ENCODE peak calls at places on chromosome 2, in seven cellular contexts. H is aorta, B is brain microvascular endothelial cell, U is H7, P is Peyer's patch, I is endodermal cell, E is fibroblast of pulmonary artery. T is an unnamed sample.

GRCh38 chr2:64392514-64392913 is 61.4 kb upstream of the LGALSL start:
- DNase-seq in B (no peak), P (no peak), I (no peak), E (no peak), H (no peak), U (no peak), T (no peak)

GRCh38 chr2:33395660-33396249 is 80.7 kb upstream of the RASGRP3 start:
- DNase-seq in P (peak), I (peak), U (peak), B (peak), H (no peak), E (peak), T (peak)

GRCh38 chr2:168323456-168324058 is 76.2 kb upstream of the STK39 start:
- DNase-seq in I (no peak), H (no peak), P (no peak), B (peak), U (peak), E (no peak), T (no peak)

GRCh38 chr2:134108124-134108523 is 145.7 kb upstream of the MGAT5 start:
- DNase-seq in I (no peak), H (no peak), U (no peak), P (no peak), E (no peak), B (no peak), T (no peak)

GRCh38 chr2:240909216-240909974 is 3.3 kb downstream of the CROCC2 start:
- DNase-seq in I (no peak), E (no peak), P (no peak), B (no peak), U (no peak), H (no peak), T (no peak)

GRCh38 chr2:70115646-70116442 is 28.6 kb downstream of the PCBP1 start:
- DNase-seq in P (peak), B (no peak), H (peak), E (no peak), I (no peak), U (no peak), T (no peak)

GRCh38 chr2:162607915-162608314 is 230.7 kb downstream of the KCNH7 start:
- DNase-seq in E (no peak), U (no peak), H (no peak), I (no peak), P (no peak), B (no peak), T (no peak)

GRCh38 chr2:120933693-120934092 is 198.0 kb downstream of the GLI2 start:
- DNase-seq in E (no peak), I (no peak), H (no peak), P (no peak), U (no peak), B (no peak), T (no peak)

GRCh38 chr2:208488668-208489564 is 82.3 kb downstream of the PTH2R start:
- DNase-seq in E (no peak), P (no peak), H (no peak), I (no peak), B (no peak), U (no peak), T (no peak)

GRCh38 chr2:1730047-1730937 is 14.0 kb downstream of the PXDN start:
- DNase-seq in I (peak), U (peak), P (peak), E (peak), H (peak), B (no peak), T (peak)

GRCh38 chr2:241571821-241572620 is 13.5 kb downstream of the BOK start:
- DNase-seq in I (peak), E (no peak), U (peak), B (no peak), P (no peak), H (peak), T (no peak)

GRCh38 chr2:173858297-173858731 is 106.9 kb downstream of the SP3 start:
- DNase-seq in B (no peak), E (no peak), P (no peak), I (no peak), H (no peak), U (no peak), T (no peak)

GRCh38 chr2:159677654-159678053 is 34.7 kb upstream of the MARCHF7 start:
- DNase-seq in B (no peak), I (no peak), P (no peak), E (peak), U (no peak), H (no peak), T (no peak)

GRCh38 chr2:49914281-49914680 is 760.0 kb upstream of the FSHR start:
- DNase-seq in E (no peak), B (no peak), H (no peak), U (no peak), I (no peak), P (no peak), T (no peak)

GRCh38 chr2:119276864-119277263 is 53.2 kb downstream of the STEAP3 start:
- DNase-seq in I (peak), U (no peak), P (no peak), E (no peak), H (no peak), B (no peak), T (no peak)

GRCh38 chr2:113709022-113709421 is 47.4 kb downstream of the SLC35F5 start:
- DNase-seq in I (no peak), E (no peak), H (no peak), P (no peak), B (no peak), U (no peak), T (no peak)

GRCh38 chr2:124666976-124667375 is 641.9 kb downstream of the CNTNAP5 start:
- DNase-seq in P (no peak), I (no peak), U (no peak), B (no peak), H (no peak), E (no peak), T (no peak)

GRCh38 chr2:80687524-80687923 is 383.0 kb upstream of the LRRTM1 start:
- DNase-seq in E (no peak), U (no peak), P (no peak), H (no peak), B (no peak), I (no peak), T (no peak)

GRCh38 chr2:156697906-156698305 is 261.7 kb downstream of the GPD2 start:
- DNase-seq in B (no peak), P (no peak), I (no peak), H (no peak), U (no peak), E (no peak), T (no peak)

GRCh38 chr2:197152451-197153228 is 157.9 kb downstream of the ANKRD44 start:
- DNase-seq in P (peak), H (peak), I (peak), E (peak), B (peak), U (no peak), T (no peak)

GRCh38 chr2:25548587-25548986 is 124.8 kb downstream of the DTNB start:
- DNase-seq in B (no peak), P (no peak), U (no peak), H (no peak), E (no peak), I (no peak), T (no peak)

GRCh38 chr2:212995920-212996319 is 155.5 kb downstream of the IKZF2 start:
- DNase-seq in B (peak), E (peak), U (no peak), H (no peak), I (no peak), P (no peak), T (no peak)

GRCh38 chr2:239153806-239154591 is 246.8 kb downstream of the HDAC4 start:
- DNase-seq in B (no peak), E (no peak), P (peak), U (no peak), I (peak), H (peak), T (no peak)

GRCh38 chr2:85283641-85284040 is 44.1 kb downstream of the TGOLN2 start:
- DNase-seq in E (no peak), H (no peak), I (no peak), P (no peak), U (no peak), B (no peak), T (no peak)

GRCh38 chr2:85291425-85292023 is 36.3 kb downstream of the TGOLN2 start:
- DNase-seq in B (no peak), I (no peak), E (no peak), H (no peak), U (no peak), P (no peak), T (no peak)

GRCh38 chr2:85286913-85287312 is 40.9 kb downstream of the TGOLN2 start:
- DNase-seq in U (no peak), B (no peak), P (no peak), E (no peak), H (peak), I (no peak), T (no peak)

GRCh38 chr2:85287721-85288120 is 40.1 kb downstream of the TGOLN2 start:
- DNase-seq in H (no peak), I (no peak), B (no peak), U (no peak), P (no peak), E (no peak), T (no peak)

GRCh38 chr2:85288244-85288725 is 39.5 kb downstream of the TGOLN2 start:
- DNase-seq in E (peak), B (peak), U (peak), H (peak), P (peak), I (no peak), T (peak)
- H3K4me3 ChIP-seq in E (no peak), B (no peak), U (no peak), H (no peak), P (no peak), I (no peak), T (no peak)

GRCh38 chr2:130760754-130761751 is 5.7 kb downstream of the AMER3 start:
- DNase-seq in I (no peak), B (no peak), P (no peak), H (no peak), E (no peak), U (no peak), T (no peak)
- H3K4me3 ChIP-seq in I (no peak), B (no peak), P (no peak), H (no peak), E (no peak), U (no peak), T (no peak)

DNA sequence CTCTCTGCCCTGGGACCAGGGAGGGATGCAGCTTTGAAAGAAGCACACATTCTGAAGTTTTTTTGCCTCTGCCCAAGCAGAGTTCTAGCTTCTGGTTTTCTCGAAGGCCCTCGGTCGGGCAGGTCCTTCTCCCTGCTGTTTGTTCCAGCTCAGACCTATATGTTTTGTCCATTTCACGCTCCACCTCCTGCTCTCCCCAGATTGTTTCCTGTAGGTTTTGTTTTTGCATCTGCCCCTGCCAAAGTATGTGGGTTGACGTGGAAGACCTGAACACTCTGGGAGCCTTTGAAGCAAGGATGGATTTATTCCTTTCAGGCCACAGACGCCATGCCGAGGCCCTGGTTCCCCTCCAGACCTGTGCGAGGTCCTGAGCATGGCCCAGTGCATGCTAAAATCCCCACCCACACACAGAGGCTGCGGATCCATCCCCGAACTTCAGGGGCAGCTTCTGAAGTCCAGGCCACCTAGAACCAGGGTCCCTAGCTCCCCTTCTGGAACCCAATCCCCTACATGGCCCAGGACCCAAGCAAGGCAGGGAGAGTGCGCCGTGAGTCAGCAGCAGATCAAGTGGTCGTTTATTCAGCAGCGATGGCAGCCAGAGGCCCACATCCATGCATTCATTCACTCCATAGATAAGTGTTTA is 205.4 kb downstream of the KLHL29 start:
- DNase-seq in U (no peak), E (no peak), I (no peak), H (peak), P (no peak), B (no peak), T (no peak)
- H3K4me3 ChIP-seq in U (no peak), E (no peak), I (no peak), H (no peak), P (no peak), B (no peak), T (no peak)

DNA sequence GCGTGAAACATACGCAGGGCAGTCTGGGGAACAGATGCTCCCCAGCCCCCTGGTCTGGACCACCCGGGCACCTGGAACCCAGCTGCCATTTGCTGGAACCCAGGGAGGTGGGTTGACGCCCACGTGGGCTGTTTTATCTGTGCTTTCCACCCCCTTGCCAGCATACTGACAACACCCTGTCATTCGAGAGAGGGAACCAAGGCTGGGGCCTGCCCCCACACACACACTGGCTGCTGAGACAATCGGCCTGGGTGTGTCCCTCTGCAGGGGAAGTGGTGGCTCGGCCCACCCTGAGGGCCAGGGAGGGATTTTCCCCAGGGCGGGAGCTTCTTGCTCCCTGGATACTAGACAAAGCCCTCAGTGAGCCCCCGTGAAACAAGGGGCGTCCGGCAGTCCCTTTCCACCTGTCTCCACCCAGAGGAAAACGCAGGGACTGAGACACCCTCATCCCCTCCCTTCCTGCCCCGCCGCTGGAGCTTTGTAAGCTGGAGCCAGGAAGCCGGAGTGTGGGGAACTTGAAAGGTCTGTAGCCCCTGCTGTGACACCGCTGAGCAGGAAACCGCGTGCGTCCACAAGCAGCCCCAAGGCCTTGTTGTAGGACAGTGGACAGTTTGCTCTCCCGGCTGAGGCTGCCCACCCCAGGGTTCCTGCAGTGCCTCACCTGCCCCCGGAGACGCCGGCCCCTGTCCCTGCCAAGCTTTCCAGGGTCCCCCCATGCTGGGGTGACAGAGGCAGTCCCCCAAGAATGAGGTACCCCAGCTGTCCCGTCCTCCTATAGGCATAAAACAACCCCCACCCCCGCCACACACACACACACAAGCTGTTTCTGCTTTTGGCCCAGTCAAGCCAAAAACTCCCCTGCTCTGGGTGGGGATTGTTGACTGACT is 14.1 kb upstream of the KLF11 start:
- DNase-seq in I (peak), P (peak), B (no peak), U (peak), E (no peak), H (peak), T (peak)
- H3K4me3 ChIP-seq in I (no peak), P (no peak), B (no peak), U (no peak), E (no peak), H (no peak), T (no peak)

DNA sequence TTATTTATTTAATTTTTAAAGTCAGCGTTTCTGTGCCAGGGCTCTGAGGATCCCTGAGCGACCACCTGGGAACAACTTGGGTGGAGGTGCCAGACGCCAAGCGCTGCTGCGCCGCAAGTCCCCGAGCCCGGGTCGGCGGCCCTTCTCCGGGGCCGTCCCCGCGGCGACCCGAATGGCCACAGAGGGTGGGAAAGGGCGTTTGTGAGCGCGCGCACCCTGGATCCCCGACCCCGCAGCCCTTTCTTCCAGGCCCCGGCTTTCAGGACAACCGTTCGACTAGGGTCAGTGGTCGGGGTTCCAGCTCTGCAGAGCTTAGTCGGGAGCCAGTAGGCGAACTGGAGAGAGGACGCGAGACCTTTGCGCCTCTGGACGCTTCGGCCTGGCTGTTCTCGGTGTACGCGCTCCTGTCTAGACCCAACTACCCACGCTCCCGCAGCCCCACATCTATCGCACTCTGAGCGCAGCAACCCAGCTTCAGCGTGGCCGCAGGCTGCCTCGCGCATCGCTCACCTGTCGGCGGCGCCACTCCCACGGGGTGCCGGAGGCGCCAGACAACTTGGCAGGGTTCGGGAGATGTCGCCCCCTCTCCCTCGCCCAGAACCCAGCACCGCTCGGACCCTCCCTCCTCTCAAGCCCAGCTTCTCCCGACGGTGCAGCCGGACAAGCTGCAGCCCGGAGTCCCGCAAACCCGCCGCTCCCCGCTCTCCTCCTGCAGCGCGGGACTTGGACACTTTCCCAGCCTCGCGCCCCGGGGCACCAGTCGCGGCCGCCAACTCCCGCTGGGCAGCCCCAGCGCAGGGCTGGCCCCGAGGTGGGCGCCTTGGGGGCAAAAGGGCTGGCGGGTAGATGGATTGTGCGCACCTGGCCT is 785 bp downstream of the LYPD1 start:
- DNase-seq in B (no peak), U (peak), P (no peak), E (peak), H (no peak), I (peak), T (peak)
- H3K4me3 ChIP-seq in B (peak), U (peak), P (peak), E (peak), H (no peak), I (peak), T (peak)

GRCh38 chr2:98559581-98559980 is 48.7 kb downstream of the COA5 start:
- DNase-seq in E (no peak), B (no peak), U (no peak), I (no peak), H (no peak), P (no peak), T (no peak)

GRCh38 chr2:98558852-98559530 is 49.3 kb downstream of the COA5 start:
- DNase-seq in B (no peak), P (peak), U (no peak), E (no peak), H (peak), I (no peak), T (no peak)

GRCh38 chr2:98561902-98562695 is 46.2 kb downstream of the COA5 start:
- DNase-seq in H (peak), E (no peak), P (no peak), B (peak), U (no peak), I (no peak), T (no peak)

GRCh38 chr2:98561018-98561417 is 47.3 kb downstream of the COA5 start:
- DNase-seq in P (no peak), E (no peak), B (no peak), U (no peak), H (no peak), I (no peak), T (no peak)

GRCh38 chr2:98560256-98560771 is 48.0 kb downstream of the COA5 start:
- DNase-seq in I (no peak), E (peak), H (peak), P (no peak), B (peak), U (no peak), T (no peak)
- H3K4me3 ChIP-seq in I (no peak), E (no peak), H (no peak), P (no peak), B (no peak), U (no peak), T (no peak)

GRCh38 chr2:176473177-176473576 is 203.9 kb downstream of the MTX2 start:
- DNase-seq in B (no peak), P (no peak), H (no peak), U (no peak), I (no peak), E (peak), T (no peak)
- H3K4me3 ChIP-seq in B (no peak), P (peak), H (no peak), U (no peak), I (no peak), E (peak), T (no peak)

GRCh38 chr2:9235388-9236344 is 29.1 kb downstream of the ASAP2 start:
- DNase-seq in I (no peak), H (no peak), U (no peak), P (no peak), B (no peak), E (peak), T (no peak)
- H3K4me3 ChIP-seq in I (no peak), H (no peak), U (no peak), P (no peak), B (no peak), E (peak), T (no peak)

DNA sequence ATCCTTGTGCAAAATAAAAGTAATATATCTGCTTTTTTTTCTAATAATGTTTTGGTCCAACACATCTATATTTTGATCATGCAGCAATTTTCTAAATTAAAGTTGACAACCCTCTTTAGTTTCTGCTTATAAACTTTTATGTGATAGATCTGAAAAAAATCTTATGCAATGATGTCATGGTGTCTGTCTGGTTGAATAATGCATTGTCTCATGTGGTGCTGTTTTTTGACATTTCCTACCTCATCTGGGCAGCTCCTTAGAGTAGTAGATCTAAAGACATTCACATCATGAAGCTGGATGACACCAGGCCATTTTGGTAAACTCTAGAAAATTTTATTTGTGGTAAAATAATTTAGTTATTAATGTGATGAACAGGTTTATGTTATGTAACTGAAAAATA is 106.8 kb upstream of the FN1 start:
- DNase-seq in P (no peak), B (no peak), H (no peak), U (no peak), I (no peak), E (no peak), T (no peak)
- H3K4me3 ChIP-seq in P (no peak), B (no peak), H (no peak), U (no peak), I (no peak), E (no peak), T (no peak)